ENCODE peak calls at places on chromosomes 2 and 18, in six cellular contexts. O is cardiac muscle cell, Q is AG09309, Y is lower leg skin, D is fibroblast of the aortic adventitia, I is epithelial cell of esophagus. C is an unnamed sample.

GRCh38 chr2:189517847-189518535 is 62.6 kb downstream of the SLC40A1 start:
- DNase-seq in O (peak), Q (no peak), Y (no peak), D (peak), I (no peak), C (no peak)

GRCh38 chr2:71070294-71071025 is 2.0 kb downstream of the NAGK start:
- DNase-seq in O (peak), Q (no peak), Y (peak), D (peak), I (peak), C (no peak)

GRCh38 chr2:118190365-118190916 is 102.2 kb downstream of the INSIG2 start:
- DNase-seq in O (no peak), Q (no peak), Y (no peak), D (no peak), I (peak), C (no peak)

GRCh38 chr2:233857511-233858118 is 3.3 kb upstream of the HJURP start:
- DNase-seq in O (peak), Q (no peak), Y (no peak), D (no peak), I (peak), C (no peak)

GRCh38 chr18:12862467-12862866 is 21.6 kb downstream of the PTPN2 start:
- DNase-seq in O (no peak), Q (no peak), Y (peak), D (no peak), I (peak), C (no peak)

GRCh38 chr18:46035701-46036680 is 36.1 kb downstream of the PSTPIP2 start:
- DNase-seq in O (peak), Q (no peak), Y (no peak), D (peak), I (no peak), C (no peak)

GRCh38 chr2:66982766-66983165 is 414.4 kb upstream of the ETAA1 start:
- DNase-seq in O (peak), Q (no peak), Y (no peak), D (peak), I (peak), C (no peak)

GRCh38 chr18:45241982-45242565 is 373.2 kb upstream of the SLC14A2 start:
- DNase-seq in O (no peak), Q (no peak), Y (no peak), D (no peak), I (no peak), C (no peak)

GRCh38 chr2:241272722-241273551 is 42.5 kb downstream of the HDLBP start:
- DNase-seq in O (peak), Q (peak), Y (peak), D (peak), I (peak), C (peak)

GRCh38 chr2:164761737-164762460 is 79.7 kb downstream of the COBLL1 start:
- DNase-seq in O (no peak), Q (no peak), Y (no peak), D (no peak), I (peak), C (no peak)

GRCh38 chr18:61865466-61866165 is 27.2 kb downstream of the RNF152 start:
- DNase-seq in O (peak), Q (peak), Y (no peak), D (peak), I (no peak), C (no peak)

GRCh38 chr2:217622664-217623063 is 380.1 kb downstream of the TNS1 start:
- DNase-seq in O (no peak), Q (no peak), Y (no peak), D (no peak), I (no peak), C (peak)

GRCh38 chr2:217622205-217622621 is 380.6 kb downstream of the TNS1 start:
- DNase-seq in O (peak), Q (no peak), Y (no peak), D (no peak), I (no peak), C (peak)

GRCh38 chr2:217621391-217621801 is 381.4 kb downstream of the TNS1 start:
- DNase-seq in O (no peak), Q (no peak), Y (no peak), D (no peak), I (no peak), C (no peak)

GRCh38 chr2:217625475-217626245 is 377.1 kb downstream of the TNS1 start:
- DNase-seq in O (no peak), Q (peak), Y (no peak), D (peak), I (no peak), C (no peak)

GRCh38 chr2:217623513-217623912 is 379.3 kb downstream of the TNS1 start:
- DNase-seq in O (no peak), Q (no peak), Y (no peak), D (no peak), I (no peak), C (no peak)
- TF ChIP-seq CTCF in O (no peak), Q (no peak), Y (no peak), D (no peak), I (no peak), C (no peak)

DNA sequence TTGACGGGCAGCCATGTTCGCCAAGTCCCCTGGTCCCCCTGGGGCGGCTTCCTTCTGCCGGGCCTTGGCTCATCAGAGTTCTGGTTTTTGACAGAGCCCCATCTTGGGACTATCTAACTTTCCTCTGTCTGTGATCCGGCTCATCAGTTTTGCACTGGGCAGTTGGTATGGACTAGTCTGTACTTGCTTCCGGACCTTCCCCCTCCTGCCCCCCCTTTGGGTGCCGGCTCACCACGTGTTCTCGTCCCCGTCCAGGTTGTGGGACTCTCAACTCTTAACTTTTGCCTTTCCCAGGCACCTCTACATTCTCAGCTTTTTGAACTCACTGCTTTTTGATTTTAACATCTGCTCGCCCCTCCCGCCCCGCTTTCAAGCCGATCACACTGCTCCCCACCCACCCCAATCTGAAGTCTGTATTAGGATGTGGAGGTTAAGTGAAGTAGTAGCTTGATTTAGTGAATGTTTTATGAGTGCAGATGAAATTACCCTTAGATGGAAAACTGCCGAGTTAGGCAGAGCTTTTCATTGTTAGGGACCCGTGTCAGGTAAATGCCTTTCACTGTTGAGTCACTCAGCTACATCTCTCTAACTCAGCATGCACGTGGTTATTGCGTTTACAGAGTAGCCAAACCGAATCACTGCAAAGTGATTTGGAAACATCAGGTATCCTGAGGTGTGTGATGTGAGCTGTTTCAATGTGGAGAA is 874 bp downstream of the WDR43 start:
- DNase-seq in O (peak), Q (no peak), Y (peak), D (peak), I (peak), C (no peak)
- H3K4me3 ChIP-seq in O (peak), Q (peak), Y (peak), D (peak), I (peak), C (peak)

GRCh38 chr18:26459340-26459739 is 89.0 kb downstream of the KCTD1 start:
- DNase-seq in O (no peak), Q (no peak), Y (no peak), D (no peak), I (no peak), C (no peak)
- TF ChIP-seq CTCF in O (no peak), Q (no peak), Y (no peak), D (no peak), I (no peak), C (no peak)

GRCh38 chr2:64860936-64861335 is 128.3 kb upstream of the SLC1A4 start:
- DNase-seq in O (no peak), Q (no peak), Y (no peak), D (no peak), I (no peak), C (no peak)

GRCh38 chr2:64859208-64860161 is 129.7 kb upstream of the SLC1A4 start:
- DNase-seq in O (peak), Q (peak), Y (peak), D (peak), I (peak), C (peak)

GRCh38 chr2:64862001-64862397 is 127.2 kb upstream of the SLC1A4 start:
- DNase-seq in O (no peak), Q (no peak), Y (no peak), D (no peak), I (no peak), C (no peak)

GRCh38 chr2:64861338-64862000 is 127.7 kb upstream of the SLC1A4 start:
- DNase-seq in O (no peak), Q (no peak), Y (no peak), D (no peak), I (no peak), C (no peak)

DNA sequence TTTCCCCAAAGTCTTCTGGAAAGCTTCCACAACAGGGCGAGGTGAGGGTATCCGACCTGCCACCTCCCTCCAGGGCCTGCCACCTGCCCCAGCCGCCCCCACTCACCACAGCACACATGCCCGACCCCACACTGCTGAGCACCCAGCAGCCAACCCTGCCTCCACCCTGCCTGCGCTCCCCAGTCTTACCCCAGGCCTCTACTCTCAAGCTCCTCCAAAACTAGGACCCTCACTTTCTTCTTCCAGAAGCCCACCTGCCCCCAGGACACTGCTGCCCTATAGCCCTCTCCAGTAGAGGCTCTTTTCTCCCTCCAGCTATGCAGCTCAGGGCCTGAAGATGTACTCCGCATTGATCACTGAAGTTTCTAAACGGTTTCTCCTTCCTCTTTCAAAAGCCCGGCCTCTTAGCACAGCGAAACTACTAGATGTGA is 128.9 kb upstream of the SLC1A4 start:
- DNase-seq in O (no peak), Q (no peak), Y (no peak), D (no peak), I (no peak), C (no peak)
- H3K4me3 ChIP-seq in O (no peak), Q (no peak), Y (no peak), D (no peak), I (no peak), C (peak)

GRCh38 chr2:204177977-204178522 is 241.5 kb downstream of the ICOS start:
- DNase-seq in O (peak), Q (no peak), Y (no peak), D (peak), I (peak), C (peak)
- TF ChIP-seq CTCF in O (peak), Q (peak), Y (no peak), D (peak), I (peak), C (peak)

GRCh38 chr2:19355416-19355821 is 3.0 kb downstream of the OSR1 start:
- DNase-seq in O (no peak), Q (no peak), Y (no peak), D (peak), I (no peak), C (no peak)
- H3K4me3 ChIP-seq in O (no peak), Q (no peak), Y (no peak), D (peak), I (no peak), C (no peak)

GRCh38 chr2:12928706-12929291 is 212.1 kb downstream of the TRIB2 start:
- DNase-seq in O (no peak), Q (no peak), Y (no peak), D (no peak), I (peak), C (no peak)
- TF ChIP-seq CTCF in O (no peak), Q (no peak), Y (no peak), D (no peak), I (no peak), C (no peak)

DNA sequence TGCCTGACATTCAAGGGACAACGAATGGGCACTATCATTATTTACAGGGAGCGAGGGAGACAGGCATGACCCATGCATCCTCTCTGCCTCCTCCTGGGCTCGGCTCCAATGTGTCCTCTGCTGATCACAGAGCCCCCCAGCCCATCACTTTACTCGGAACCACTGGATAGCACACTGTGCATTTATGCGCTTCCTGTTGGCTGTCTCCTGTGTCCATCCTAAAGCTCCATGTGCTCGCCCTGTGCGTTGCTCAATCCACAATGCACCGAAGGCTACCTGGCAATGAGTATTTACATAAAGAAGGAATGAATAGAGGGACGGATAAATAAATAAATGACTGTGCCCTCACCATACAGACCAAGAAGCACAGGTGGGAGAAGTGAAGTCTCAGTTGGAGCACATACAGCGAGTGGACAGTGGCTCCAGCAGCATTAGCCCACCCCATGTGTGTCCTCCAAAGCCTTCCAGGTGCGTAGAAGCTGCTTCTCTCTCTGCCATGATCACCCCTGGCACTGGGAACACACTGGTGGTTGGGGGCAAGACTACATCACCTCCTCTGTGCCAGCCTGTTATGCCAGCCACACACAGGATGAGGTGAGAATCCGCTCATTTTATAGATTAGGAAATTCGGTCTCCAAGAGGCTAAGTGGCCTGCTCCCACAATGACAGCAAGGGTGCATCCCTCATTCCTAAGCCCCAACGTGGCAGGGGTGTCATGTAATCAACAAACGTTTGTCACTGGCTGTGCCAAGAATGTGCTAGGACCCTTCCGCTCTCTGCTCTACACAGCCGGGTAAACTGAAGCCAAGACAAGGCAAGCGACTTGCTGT is 2.3 kb upstream of the GDF7 start:
- DNase-seq in O (no peak), Q (no peak), Y (no peak), D (no peak), I (no peak), C (no peak)
- H3K4me3 ChIP-seq in O (no peak), Q (no peak), Y (no peak), D (no peak), I (no peak), C (no peak)

GRCh38 chr18:48594725-48595124 is 55.9 kb downstream of the CTIF start:
- DNase-seq in O (no peak), Q (no peak), Y (no peak), D (no peak), I (peak), C (peak)
- TF ChIP-seq CTCF in O (no peak), Q (no peak), Y (no peak), D (no peak), I (no peak), C (no peak)

GRCh38 chr18:14104906-14105748 is 27.1 kb downstream of the ZNF519 start:
- DNase-seq in O (no peak), Q (no peak), Y (no peak), D (no peak), I (no peak), C (no peak)
- H3K4me3 ChIP-seq in O (no peak), Q (no peak), Y (no peak), D (no peak), I (no peak), C (no peak)

C was measured in heart right ventricle.